ENCODE peak calls at places on chromosomes 3 and 15, in four cellular contexts. Y is transverse colon, I is SK-N-MC, R is suprapubic skin. J is an unnamed sample.

GRCh38 chr3:124620600-124621063 is 109.6 kb upstream of the UMPS start:
- DNase-seq in Y (peak), I (no peak), R (no peak), J (no peak)

GRCh38 chr3:354433-354832 is 157.9 kb downstream of the CHL1 start:
- DNase-seq in Y (peak), I (no peak), R (no peak), J (peak)

GRCh38 chr15:34059946-34060345 is 20.9 kb upstream of the AVEN start:
- DNase-seq in Y (no peak), I (no peak), R (no peak), J (no peak)

GRCh38 chr3:10780922-10781321 is 35.1 kb upstream of the SLC6A11 start:
- DNase-seq in Y (no peak), I (no peak), R (no peak), J (no peak)

GRCh38 chr15:40927497-40928346 is 1.4 kb upstream of the DLL4 start:
- DNase-seq in Y (peak), I (no peak), R (no peak), J (no peak)

GRCh38 chr3:194386066-194386465 is 13.0 kb downstream of the GP5 start:
- DNase-seq in Y (no peak), I (no peak), R (no peak), J (no peak)

GRCh38 chr3:39166932-39167532 is 13.6 kb upstream of the CSRNP1 start:
- DNase-seq in Y (no peak), I (no peak), R (peak), J (no peak)

GRCh38 chr15:73601449-73602425 is 31.5 kb downstream of the NPTN start:
- DNase-seq in Y (peak), I (peak), R (no peak), J (no peak)

GRCh38 chr3:66037330-66037985 is 1.3 kb downstream of the MAGI1 start:
- DNase-seq in Y (peak), I (no peak), R (no peak), J (no peak)

DNA sequence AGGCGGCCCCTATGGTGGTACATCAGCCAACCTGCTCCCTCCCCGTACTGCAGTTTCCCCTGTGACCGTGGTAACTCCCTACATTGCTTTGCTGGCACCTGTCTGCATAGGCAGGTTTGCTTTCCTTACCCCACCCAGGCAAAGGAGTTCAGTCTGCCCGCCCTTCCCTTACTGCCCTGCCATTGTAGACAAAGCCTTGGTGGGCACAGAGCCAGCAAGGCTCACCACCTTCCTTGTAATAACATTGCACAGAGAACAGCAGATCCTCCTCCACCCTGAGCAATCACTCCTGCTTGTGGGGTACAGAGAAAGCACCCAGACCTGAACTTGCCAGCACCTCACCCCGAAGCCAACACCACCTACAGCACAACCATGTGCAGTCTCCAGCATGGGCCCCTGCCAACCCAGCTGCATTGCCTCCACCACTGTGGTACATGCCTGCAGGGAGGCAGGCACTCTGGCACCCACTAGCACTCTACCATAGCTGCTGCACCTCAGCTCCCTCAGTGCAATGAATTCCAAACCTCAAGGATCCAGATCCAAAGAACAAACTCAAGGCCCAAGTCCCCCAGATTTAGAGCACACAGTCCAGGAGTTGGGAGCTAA is 192.7 kb upstream of the KCNMB2 start:
- DNase-seq in Y (peak), I (no peak), R (no peak), J (no peak)
- TF ChIP-seq POLR2AphosphoS5 in Y (peak), I (no peak), R (no peak), J (no peak)

GRCh38 chr3:138016065-138016464 is 6.1 kb downstream of the CLDN18 start:
- DNase-seq in Y (no peak), I (no peak), R (no peak), J (no peak)

GRCh38 chr3:138023754-138024153 is 13.8 kb downstream of the CLDN18 start:
- DNase-seq in Y (no peak), I (no peak), R (no peak), J (no peak)

DNA sequence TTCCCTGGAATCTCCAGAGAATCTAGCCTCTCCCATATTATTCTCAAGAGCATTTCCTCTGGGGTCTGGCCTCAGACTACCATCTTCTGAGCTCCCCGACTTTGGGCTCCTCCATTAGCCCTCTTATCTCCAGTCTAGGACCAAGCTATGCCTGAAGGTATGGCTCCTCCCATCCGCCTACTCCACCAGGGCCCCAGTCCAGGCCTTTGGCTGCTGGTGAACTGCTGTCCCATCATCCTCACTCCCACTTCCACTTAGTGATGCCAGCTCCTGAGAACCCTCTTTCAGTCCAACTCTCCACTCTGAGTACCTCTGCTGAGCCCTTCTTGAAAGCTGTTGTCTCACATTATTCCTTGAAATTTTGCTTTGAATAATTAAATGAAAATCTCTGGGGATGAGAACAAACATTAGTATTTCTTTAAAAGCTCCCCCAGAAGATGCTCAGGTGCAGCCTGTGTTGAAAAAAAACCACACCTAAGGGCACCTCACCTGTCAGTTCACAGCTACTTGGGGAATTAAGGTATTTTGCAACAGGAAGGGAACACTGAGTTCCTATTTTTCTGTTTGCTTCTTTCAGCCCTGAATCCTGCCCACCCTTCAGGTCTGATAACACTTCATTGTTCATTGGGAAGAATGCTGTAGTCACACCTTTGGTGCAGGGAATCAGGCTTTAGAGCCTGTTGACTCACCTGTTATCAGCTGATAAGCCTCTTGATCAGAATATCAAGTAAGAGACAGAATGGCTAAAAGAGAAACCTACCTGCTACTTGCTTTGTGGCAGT is 9.5 kb downstream of the CLDN18 start:
- DNase-seq in Y (no peak), I (no peak), R (no peak), J (no peak)
- TF ChIP-seq POLR2AphosphoS5 in Y (no peak), I (no peak), R (no peak), J (no peak)

GRCh38 chr15:31274496-31275330 is 51.9 kb upstream of the KLF13 start:
- DNase-seq in Y (no peak), I (no peak), R (peak), J (no peak)
- TF ChIP-seq POLR2AphosphoS5 in Y (no peak), I (no peak), R (no peak), J (no peak)

GRCh38 chr3:129428382-129429079 is at the start of gene EFCAB12:
- DNase-seq in Y (peak), I (peak), R (peak), J (peak)
- TF ChIP-seq POLR2AphosphoS5 in Y (peak), I (peak), R (no peak), J (peak)

GRCh38 chr3:48504051-48504946 is at the start of gene SHISA5:
- DNase-seq in Y (peak), I (no peak), R (peak), J (peak)
- TF ChIP-seq POLR2AphosphoS5 in Y (peak), I (no peak), R (no peak), J (no peak)

DNA sequence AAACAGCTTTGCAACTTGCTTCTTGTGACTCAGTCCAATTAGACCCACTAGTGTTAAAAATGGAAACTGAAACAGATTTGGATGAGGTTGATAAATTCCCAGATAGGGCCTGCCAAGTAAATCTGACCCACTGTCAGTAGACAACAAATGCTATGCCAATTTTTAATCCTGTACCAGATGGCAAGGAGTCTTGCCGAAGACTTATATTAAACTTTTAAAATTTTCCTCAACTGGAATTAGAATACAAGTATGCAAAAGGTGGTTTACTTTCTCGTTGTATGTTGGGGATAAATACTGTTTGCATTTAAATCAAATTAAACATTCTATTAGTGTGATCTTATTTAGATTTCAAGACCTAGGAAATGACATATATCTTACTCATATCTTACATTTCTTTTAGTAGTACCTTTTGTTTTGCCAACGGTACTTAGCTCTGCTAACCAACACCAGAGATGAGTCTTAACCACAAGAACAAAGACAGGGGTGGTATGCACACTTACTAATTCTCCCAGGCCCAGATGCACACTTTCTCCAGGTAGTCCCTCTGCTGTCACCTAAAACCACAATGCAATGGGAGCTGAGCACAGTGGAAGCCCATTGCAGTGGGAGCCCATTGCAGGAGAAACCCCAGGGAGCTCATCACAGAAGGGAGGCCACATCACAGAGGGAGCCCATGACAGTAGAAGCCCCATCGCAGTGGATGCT is 77.8 kb downstream of the WWTR1 start:
- DNase-seq in Y (no peak), I (no peak), R (no peak), J (no peak)
- TF ChIP-seq POLR2AphosphoS5 in Y (no peak), I (no peak), R (no peak), J (no peak)

GRCh38 chr15:64092864-64093626 is 593 bp downstream of the CIAO2A start:
- DNase-seq in Y (peak), I (no peak), R (no peak), J (no peak)
- TF ChIP-seq POLR2AphosphoS5 in Y (no peak), I (no peak), R (no peak), J (no peak)